ENCODE peak calls at places on chromosomes 16 and 17, in ten cellular contexts. D, X, F, I, H, A, Y, U, Z and W are unnamed samples.
A peak's percentile ranks its signal among the peaks of the same experiment; 100 is the strongest.

GRCh38 chr17:57106107-57106835 is 21.2 kb downstream of the AKAP1 start:
- DNase-seq in Y (peak; percentile 61), H (no peak), U (no peak), X (no peak), F (peak; percentile 36), A (no peak), Z (no peak), D (no peak), I (no peak), W (no peak)

GRCh38 chr16:76197925-76198324 is 79.3 kb upstream of the CNTNAP4 start:
- DNase-seq in Y (no peak), A (no peak), X (no peak), H (no peak), I (no peak), Z (no peak), F (no peak), U (no peak), D (no peak), W (no peak)

GRCh38 chr17:49753959-49754391 is 10.0 kb downstream of the FAM117A start:
- DNase-seq in D (no peak), I (no peak), H (no peak), X (no peak), F (peak; percentile 87), Z (no peak), A (no peak), U (no peak), Y (no peak), W (no peak)

GRCh38 chr16:66554021-66554420 is 1.6 kb downstream of the CKLF start:
- DNase-seq in A (no peak), H (no peak), D (no peak), U (no peak), Z (no peak), X (no peak), F (no peak), I (no peak), Y (no peak), W (no peak)

GRCh38 chr16:87608400-87608985 is 6.2 kb downstream of the JPH3 start:
- DNase-seq in F (peak; percentile 35), D (peak; percentile 88), U (no peak), X (peak; percentile 30), A (peak; percentile 57), I (peak; percentile 20), H (peak; percentile 19), Y (peak; percentile 90), Z (no peak), W (peak; percentile 12)

GRCh38 chr16:45454-45853 is 8.0 kb downstream of the POLR3K start:
- DNase-seq in A (no peak), I (no peak), D (no peak), F (no peak), X (no peak), H (no peak), Y (no peak), U (no peak), Z (no peak), W (no peak)

GRCh38 chr17:80008848-80009247 is 26.8 kb downstream of the TBC1D16 start:
- DNase-seq in X (no peak), A (no peak), Z (no peak), H (no peak), F (no peak), I (no peak), U (no peak), Y (no peak), D (no peak), W (no peak)

GRCh38 chr17:16987830-16988601 is 16.1 kb upstream of the TNFRSF13B start:
- DNase-seq in F (peak; percentile 77), U (no peak), A (peak; percentile 64), Y (no peak), I (peak; percentile 10), Z (peak; percentile 47), X (peak; percentile 36), H (no peak), D (peak; percentile 93), W (peak; percentile 70)

GRCh38 chr16:78490431-78490830 is 391.0 kb downstream of the WWOX start:
- DNase-seq in F (no peak), I (no peak), Z (no peak), Y (no peak), U (no peak), X (no peak), A (no peak), D (no peak), H (no peak), W (no peak)

GRCh38 chr17:32771396-32771795 is 105.5 kb downstream of the MYO1D start:
- DNase-seq in H (no peak), Z (no peak), D (no peak), F (no peak), U (no peak), I (no peak), Y (no peak), X (no peak), A (no peak), W (peak; percentile 42)

GRCh38 chr16:17520567-17520966 is 49.8 kb upstream of the XYLT1 start:
- DNase-seq in Z (no peak), I (no peak), Y (no peak), U (no peak), A (no peak), H (no peak), X (no peak), F (no peak), D (peak; percentile 56), W (peak; percentile 53)

GRCh38 chr17:67281736-67282135 is 36.7 kb upstream of the HELZ start:
- DNase-seq in I (no peak), A (no peak), Z (no peak), X (no peak), H (no peak), D (no peak), Y (no peak), U (no peak), F (no peak), W (no peak)

GRCh38 chr16:85002643-85003042 is 8.7 kb downstream of the ZDHHC7 start:
- DNase-seq in U (no peak), A (no peak), I (no peak), H (no peak), D (no peak), X (no peak), Z (no peak), F (peak; percentile 55), Y (no peak), W (no peak)

GRCh38 chr17:74840989-74841666 is 18.6 kb downstream of the GRIN2C start:
- DNase-seq in Z (peak; percentile 27), X (no peak), H (no peak), F (peak; percentile 51), A (peak; percentile 46), Y (no peak), U (no peak), I (peak; percentile 8), D (peak; percentile 74), W (no peak)

GRCh38 chr16:54193656-54194007 is 93.0 kb downstream of the IRX3 start:
- DNase-seq in H (no peak), D (peak; percentile 86), X (no peak), I (peak; percentile 49), U (peak; percentile 52), Y (peak; percentile 90), A (peak; percentile 56), F (peak; percentile 57), Z (no peak), W (peak; percentile 49)

GRCh38 chr16:65731840-65732239 is 610.0 kb upstream of the CDH11 start:
- DNase-seq in D (no peak), I (no peak), X (no peak), U (no peak), H (no peak), Z (no peak), F (no peak), Y (no peak), A (no peak), W (no peak)

GRCh38 chr17:21001813-21002221 is 41.0 kb downstream of the USP22 start:
- DNase-seq in I (no peak), Z (no peak), X (no peak), F (no peak), D (no peak), U (no peak), A (no peak), H (no peak), Y (no peak), W (no peak)

GRCh38 chr16:81469710-81470481 is 25.3 kb downstream of the CMIP start:
- DNase-seq in Y (no peak), D (no peak), Z (peak; percentile 25), X (peak; percentile 76), A (no peak), H (peak; percentile 16), I (no peak), F (peak; percentile 44), U (no peak), W (no peak)

GRCh38 chr16:31260136-31260931 is 559 bp downstream of the ITGAM start:
- DNase-seq in I (no peak), U (no peak), X (no peak), Y (no peak), H (no peak), F (no peak), Z (no peak), D (no peak), A (no peak), W (no peak)

GRCh38 chr17:4948997-4949320 is 629 bp upstream of the PFN1 start:
- DNase-seq in F (peak; percentile 86), H (peak; percentile 46), Z (no peak), I (peak; percentile 84), D (peak; percentile 95), U (no peak), X (peak; percentile 79), A (peak; percentile 81), Y (peak; percentile 78), W (peak; percentile 92)

GRCh38 chr16:4594433-4595410 is 20.0 kb downstream of the UBALD1 start:
- DNase-seq in F (no peak), Y (no peak), Z (no peak), U (no peak), A (no peak), I (no peak), D (no peak), X (no peak), H (no peak), W (no peak)

GRCh38 chr17:67366193-67367157 is at the start of gene PSMD12:
- DNase-seq in Y (peak; percentile 88), D (peak; percentile 97), U (peak; percentile 70), Z (peak; percentile 88), H (peak; percentile 91), F (peak; percentile 95), A (peak; percentile 93), I (peak; percentile 74), X (peak; percentile 91), W (peak; percentile 84)

GRCh38 chr17:48799069-48799710 is 17.8 kb downstream of the TTLL6 start:
- DNase-seq in H (no peak), F (peak; percentile 11), I (no peak), U (no peak), Y (no peak), X (no peak), Z (no peak), A (peak; percentile 42), D (no peak), W (no peak)

GRCh38 chr17:30236807-30237206 is 1.3 kb upstream of the SLC6A4 start:
- DNase-seq in A (no peak), Y (peak; percentile 75), X (no peak), Z (no peak), U (no peak), F (peak; percentile 63), I (no peak), D (peak; percentile 55), H (no peak), W (peak; percentile 23)

GRCh38 chr16:65869261-65869660 is 497.2 kb upstream of the CDH5 start:
- DNase-seq in D (no peak), X (no peak), Y (no peak), I (no peak), U (no peak), H (no peak), F (no peak), Z (no peak), A (no peak), W (no peak)

GRCh38 chr17:40791808-40792436 is 7.8 kb downstream of the KRT28 start:
- DNase-seq in F (no peak), D (peak; percentile 52), X (no peak), H (no peak), Y (no peak), A (no peak), I (peak; percentile 18), Z (peak; percentile 0), U (no peak), W (peak; percentile 28)

GRCh38 chr17:44540246-44541084 is 16.8 kb upstream of the FZD2 start:
- DNase-seq in Z (no peak), Y (no peak), U (no peak), F (no peak), X (no peak), I (no peak), H (no peak), A (no peak), D (no peak), W (no peak)

GRCh38 chr17:5703736-5704135 is 119.4 kb upstream of the NLRP1 start:
- DNase-seq in Z (no peak), X (no peak), U (no peak), F (no peak), I (no peak), D (no peak), Y (no peak), H (no peak), A (no peak), W (no peak)